ENCODE peak calls at places on chromosomes 7 and 10, in seven cellular contexts. One of them, this sample, is unnamed.
A peak's percentile ranks its signal among the peaks of the same experiment; 100 is the strongest.

GRCh38 chr7:128100949-128101713 is 69.9 kb upstream of the LRRC4 start:
- DNase-seq in CD4-positive, alpha-beta memory T cell: no peak
- DNase-seq in NCI-H345: no peak
- DNase-seq in AG04450: no peak
- DNase-seq in right cardiac atrium: no peak
- DNase-seq in KG1: no peak
- DNase-seq in lower lobe of right lung: peak; percentile 29
- DNase-seq in this sample: no peak

GRCh38 chr10:93468532-93469213 is 13.5 kb downstream of the MYOF start:
- DNase-seq in CD4-positive, alpha-beta memory T cell: no peak
- DNase-seq in NCI-H345: no peak
- DNase-seq in AG04450: peak; percentile 79
- DNase-seq in right cardiac atrium: no peak
- DNase-seq in KG1: no peak
- DNase-seq in lower lobe of right lung: no peak
- DNase-seq in this sample: no peak

GRCh38 chr7:158821173-158822021 is 7.9 kb downstream of the ESYT2 start:
- DNase-seq in CD4-positive, alpha-beta memory T cell: no peak
- DNase-seq in NCI-H345: no peak
- DNase-seq in AG04450: no peak
- DNase-seq in right cardiac atrium: no peak
- DNase-seq in KG1: peak; percentile 13
- DNase-seq in lower lobe of right lung: no peak
- DNase-seq in this sample: no peak

GRCh38 chr10:30850776-30851175 is 180.9 kb downstream of the ZNF438 start:
- DNase-seq in CD4-positive, alpha-beta memory T cell: no peak
- DNase-seq in NCI-H345: no peak
- DNase-seq in AG04450: no peak
- DNase-seq in right cardiac atrium: no peak
- DNase-seq in KG1: no peak
- DNase-seq in lower lobe of right lung: no peak
- DNase-seq in this sample: no peak

GRCh38 chr10:75395955-75396860 is 5.4 kb downstream of the ZNF503 start:
- DNase-seq in CD4-positive, alpha-beta memory T cell: no peak
- DNase-seq in NCI-H345: no peak
- DNase-seq in AG04450: no peak
- DNase-seq in right cardiac atrium: peak; percentile 42
- DNase-seq in KG1: no peak
- DNase-seq in lower lobe of right lung: peak; percentile 57
- DNase-seq in this sample: no peak

GRCh38 chr10:84997870-84998269 is 669.5 kb downstream of the CCSER2 start:
- DNase-seq in CD4-positive, alpha-beta memory T cell: no peak
- DNase-seq in NCI-H345: no peak
- DNase-seq in AG04450: no peak
- DNase-seq in right cardiac atrium: no peak
- DNase-seq in KG1: no peak
- DNase-seq in lower lobe of right lung: no peak
- DNase-seq in this sample: no peak

GRCh38 chr7:4028221-4028620 is 653.9 kb upstream of the FOXK1 start:
- DNase-seq in CD4-positive, alpha-beta memory T cell: no peak
- DNase-seq in NCI-H345: no peak
- DNase-seq in AG04450: no peak
- DNase-seq in right cardiac atrium: no peak
- DNase-seq in KG1: no peak
- DNase-seq in lower lobe of right lung: no peak
- DNase-seq in this sample: no peak

GRCh38 chr10:74179124-74179710 is 28.2 kb downstream of the ADK start:
- DNase-seq in CD4-positive, alpha-beta memory T cell: no peak
- DNase-seq in NCI-H345: no peak
- DNase-seq in AG04450: no peak
- DNase-seq in right cardiac atrium: no peak
- DNase-seq in KG1: no peak
- DNase-seq in lower lobe of right lung: no peak
- DNase-seq in this sample: no peak

GRCh38 chr10:114349505-114350211 is 54.6 kb downstream of the AFAP1L2 start:
- DNase-seq in CD4-positive, alpha-beta memory T cell: no peak
- DNase-seq in NCI-H345: no peak
- DNase-seq in AG04450: no peak
- DNase-seq in right cardiac atrium: no peak
- DNase-seq in KG1: no peak
- DNase-seq in lower lobe of right lung: no peak
- DNase-seq in this sample: no peak

GRCh38 chr10:15439381-15439837 is 68.3 kb upstream of the FAM171A1 start:
- DNase-seq in CD4-positive, alpha-beta memory T cell: no peak
- DNase-seq in NCI-H345: no peak
- DNase-seq in AG04450: no peak
- DNase-seq in right cardiac atrium: peak; percentile 80
- DNase-seq in KG1: no peak
- DNase-seq in lower lobe of right lung: no peak
- DNase-seq in this sample: no peak

GRCh38 chr7:25519962-25520562 is 291.8 kb upstream of the NPVF start:
- DNase-seq in CD4-positive, alpha-beta memory T cell: no peak
- DNase-seq in NCI-H345: no peak
- DNase-seq in AG04450: no peak
- DNase-seq in right cardiac atrium: no peak
- DNase-seq in KG1: no peak
- DNase-seq in lower lobe of right lung: no peak
- DNase-seq in this sample: no peak

GRCh38 chr10:85861513-85862197 is 504.9 kb downstream of the GRID1 start:
- DNase-seq in CD4-positive, alpha-beta memory T cell: no peak
- DNase-seq in NCI-H345: no peak
- DNase-seq in AG04450: no peak
- DNase-seq in right cardiac atrium: no peak
- DNase-seq in KG1: no peak
- DNase-seq in lower lobe of right lung: no peak
- DNase-seq in this sample: no peak

GRCh38 chr7:52500796-52501195 is 534.6 kb upstream of the POM121L12 start:
- DNase-seq in CD4-positive, alpha-beta memory T cell: no peak
- DNase-seq in NCI-H345: no peak
- DNase-seq in AG04450: no peak
- DNase-seq in right cardiac atrium: no peak
- DNase-seq in KG1: no peak
- DNase-seq in lower lobe of right lung: no peak
- DNase-seq in this sample: no peak

GRCh38 chr7:5831196-5831595 is 49.4 kb upstream of the OCM start:
- DNase-seq in CD4-positive, alpha-beta memory T cell: no peak
- DNase-seq in NCI-H345: no peak
- DNase-seq in AG04450: no peak
- DNase-seq in right cardiac atrium: peak; percentile 28
- DNase-seq in KG1: no peak
- DNase-seq in lower lobe of right lung: no peak
- DNase-seq in this sample: no peak

GRCh38 chr10:98416989-98417388 is 2.0 kb upstream of the PYROXD2 start:
- DNase-seq in CD4-positive, alpha-beta memory T cell: no peak
- DNase-seq in NCI-H345: no peak
- DNase-seq in AG04450: no peak
- DNase-seq in right cardiac atrium: no peak
- DNase-seq in KG1: no peak
- DNase-seq in lower lobe of right lung: no peak
- DNase-seq in this sample: no peak

GRCh38 chr10:8112230-8112915 is 57.9 kb downstream of the GATA3 start:
- DNase-seq in CD4-positive, alpha-beta memory T cell: no peak
- DNase-seq in NCI-H345: no peak
- DNase-seq in AG04450: no peak
- DNase-seq in right cardiac atrium: no peak
- DNase-seq in KG1: no peak
- DNase-seq in lower lobe of right lung: no peak
- DNase-seq in this sample: no peak

GRCh38 chr10:92328999-92329398 is 38.0 kb downstream of the MARCHF5 start:
- DNase-seq in CD4-positive, alpha-beta memory T cell: no peak
- DNase-seq in NCI-H345: no peak
- DNase-seq in AG04450: no peak
- DNase-seq in right cardiac atrium: no peak
- DNase-seq in KG1: no peak
- DNase-seq in lower lobe of right lung: no peak
- DNase-seq in this sample: no peak

GRCh38 chr7:130221746-130222145 is 14.1 kb downstream of the SSMEM1 start:
- DNase-seq in CD4-positive, alpha-beta memory T cell: no peak
- DNase-seq in NCI-H345: no peak
- DNase-seq in AG04450: no peak
- DNase-seq in right cardiac atrium: no peak
- DNase-seq in KG1: no peak
- DNase-seq in lower lobe of right lung: no peak
- DNase-seq in this sample: no peak

GRCh38 chr10:70479626-70480253 is 1.2 kb downstream of the PALD1 start:
- DNase-seq in CD4-positive, alpha-beta memory T cell: no peak
- DNase-seq in NCI-H345: no peak
- DNase-seq in AG04450: no peak
- DNase-seq in right cardiac atrium: no peak
- DNase-seq in KG1: no peak
- DNase-seq in lower lobe of right lung: no peak
- DNase-seq in this sample: no peak

GRCh38 chr7:138449580-138449979 is 10.5 kb upstream of the TRIM24 start:
- DNase-seq in CD4-positive, alpha-beta memory T cell: peak; percentile 12
- DNase-seq in NCI-H345: no peak
- DNase-seq in AG04450: no peak
- DNase-seq in right cardiac atrium: no peak
- DNase-seq in KG1: no peak
- DNase-seq in lower lobe of right lung: no peak
- DNase-seq in this sample: no peak

GRCh38 chr10:32957341-32958084 is 517 bp downstream of the ITGB1 start:
- DNase-seq in CD4-positive, alpha-beta memory T cell: no peak
- DNase-seq in NCI-H345: no peak
- DNase-seq in AG04450: no peak
- DNase-seq in right cardiac atrium: peak; percentile 69
- DNase-seq in KG1: no peak
- DNase-seq in lower lobe of right lung: peak; percentile 83
- DNase-seq in this sample: peak; percentile 52

GRCh38 chr7:115135769-115136410 is 214.0 kb downstream of the MDFIC start:
- DNase-seq in CD4-positive, alpha-beta memory T cell: peak; percentile 22
- DNase-seq in NCI-H345: no peak
- DNase-seq in AG04450: no peak
- DNase-seq in right cardiac atrium: no peak
- DNase-seq in KG1: no peak
- DNase-seq in lower lobe of right lung: no peak
- DNase-seq in this sample: no peak

GRCh38 chr7:91230503-91230902 is 33.7 kb upstream of the FZD1 start:
- DNase-seq in CD4-positive, alpha-beta memory T cell: no peak
- DNase-seq in NCI-H345: no peak
- DNase-seq in AG04450: no peak
- DNase-seq in right cardiac atrium: no peak
- DNase-seq in KG1: no peak
- DNase-seq in lower lobe of right lung: no peak
- DNase-seq in this sample: no peak

This sample was measured in activated B cell treated with CpG ODN at 0.5 μM for 24 hours.